ENCODE peak calls at places on chromosomes 6 and 20, in five cellular contexts. G is SW480, L is HS-5, V is H7, A is body of pancreas. D is an unnamed sample.

GRCh38 chr6:35754452-35755321 is 17.9 kb downstream of the ARMC12 start:
- DNase-seq in G (no peak), L (no peak), V (peak; percentile 13), A (peak; percentile 70), D (no peak)

GRCh38 chr20:50429412-50429811 is 80.8 kb upstream of the PTPN1 start:
- DNase-seq in G (no peak), L (no peak), V (no peak), A (no peak), D (no peak)

GRCh38 chr6:144330588-144330987 is 45.5 kb downstream of the UTRN start:
- DNase-seq in G (no peak), L (no peak), V (peak; percentile 40), A (peak; percentile 72), D (peak; percentile 96)

GRCh38 chr6:169864148-169865030 is 113.0 kb downstream of the ERMARD start:
- DNase-seq in G (peak; percentile 46), L (no peak), V (no peak), A (no peak), D (peak; percentile 19)

GRCh38 chr20:54642733-54643667 is 167.6 kb downstream of the DOK5 start:
- DNase-seq in G (no peak), L (no peak), V (no peak), A (no peak), D (no peak)

GRCh38 chr20:24662756-24663399 is 193.4 kb downstream of the SYNDIG1 start:
- DNase-seq in G (no peak), L (no peak), V (no peak), A (no peak), D (no peak)

GRCh38 chr20:5168582-5169396 is 42.0 kb downstream of the CDS2 start:
- DNase-seq in G (peak; percentile 47), L (no peak), V (no peak), A (no peak), D (peak; percentile 17)

GRCh38 chr20:14444106-14444505 is 106.7 kb upstream of the FLRT3 start:
- DNase-seq in G (no peak), L (no peak), V (no peak), A (no peak), D (no peak)

GRCh38 chr6:2733736-2734480 is 16.8 kb downstream of the MYLK4 start:
- DNase-seq in G (no peak), L (no peak), V (no peak), A (no peak), D (no peak)

GRCh38 chr6:39829331-39829730 is 37.2 kb downstream of the DAAM2 start:
- DNase-seq in G (no peak), L (no peak), V (no peak), A (no peak), D (no peak)

GRCh38 chr20:46959081-46959692 is 64.5 kb downstream of the EYA2 start:
- DNase-seq in G (peak; percentile 70), L (peak; percentile 97), V (no peak), A (no peak), D (no peak)

GRCh38 chr6:37495199-37495913 is 4.3 kb downstream of the CCDC167 start:
- DNase-seq in G (no peak), L (no peak), V (no peak), A (no peak), D (no peak)